ENCODE peak calls at places on chromosomes 5 and 9, in eight cellular contexts. O, E, T, M, Q, K, X and P are unnamed samples.

GRCh38 chr9:130443840-130444492 is 795 bp upstream of the ASS1 start:
- DNase-seq in E (peak; percentile 49), T (no peak), M (no peak), O (no peak), X (no peak), K (no peak), Q (no peak), P (no peak)

GRCh38 chr9:38171538-38171884 is 102.5 kb upstream of the SHB start:
- DNase-seq in Q (no peak), E (no peak), X (no peak), O (no peak), M (no peak), K (no peak), T (no peak), P (no peak)

GRCh38 chr9:2743937-2744529 is 26.7 kb downstream of the KCNV2 start:
- DNase-seq in Q (no peak), X (no peak), K (no peak), M (no peak), T (no peak), O (no peak), E (no peak), P (no peak)

GRCh38 chr5:113043491-113043931 is 66.9 kb downstream of the DCP2 start:
- DNase-seq in E (peak; percentile 76), O (no peak), Q (no peak), K (peak; percentile 16), X (peak; percentile 64), M (no peak), T (peak; percentile 20), P (no peak)

GRCh38 chr5:95892784-95893354 is 68.8 kb downstream of the ELL2 start:
- DNase-seq in K (no peak), X (no peak), E (peak; percentile 41), O (no peak), M (no peak), T (peak; percentile 56), Q (no peak), P (no peak)

GRCh38 chr5:151663617-151664322 is 22.9 kb downstream of the SPARC start:
- DNase-seq in Q (no peak), K (no peak), M (no peak), E (no peak), T (peak; percentile 38), O (no peak), X (no peak), P (no peak)

GRCh38 chr9:35729700-35730485 is 2.1 kb downstream of the TLN1 start:
- DNase-seq in O (peak; percentile 92), M (peak; percentile 91), X (peak; percentile 84), E (peak; percentile 6), Q (peak; percentile 81), K (peak; percentile 21), T (peak; percentile 86), P (no peak)

GRCh38 chr5:24816206-24816605 is 171.4 kb upstream of the CDH10 start:
- DNase-seq in E (no peak), K (no peak), T (no peak), M (no peak), X (no peak), Q (peak; percentile 10), O (no peak), P (no peak)

GRCh38 chr9:37542895-37543294 is 33.3 kb downstream of the FBXO10 start:
- DNase-seq in T (peak; percentile 28), O (no peak), E (no peak), M (no peak), Q (no peak), X (no peak), K (no peak), P (no peak)

GRCh38 chr5:32076699-32077695 is 97.1 kb downstream of the GOLPH3 start:
- DNase-seq in M (peak; percentile 59), X (no peak), T (peak; percentile 80), Q (peak; percentile 86), K (peak; percentile 35), E (peak; percentile 92), O (no peak), P (no peak)

GRCh38 chr5:84642795-84643194 is 258.1 kb upstream of the EDIL3 start:
- DNase-seq in X (no peak), O (no peak), Q (peak; percentile 59), M (peak; percentile 55), E (no peak), K (no peak), T (peak; percentile 67), P (no peak)

GRCh38 chr9:126108240-126108639 is 218.4 kb upstream of the MVB12B start:
- DNase-seq in T (no peak), K (no peak), M (no peak), O (peak; percentile 42), Q (peak; percentile 2), X (no peak), E (no peak), P (no peak)

GRCh38 chr5:154269414-154269813 is 78.9 kb downstream of the GALNT10 start:
- DNase-seq in Q (no peak), K (no peak), X (no peak), M (no peak), T (no peak), E (no peak), O (no peak), P (no peak)

GRCh38 chr9:91187965-91188344 is 173.8 kb downstream of the AUH start:
- DNase-seq in K (no peak), X (peak; percentile 63), Q (peak; percentile 87), O (no peak), E (no peak), M (peak; percentile 82), T (no peak), P (peak; percentile 77)

GRCh38 chr9:114805670-114806551 is at the start of gene TNFSF15:
- DNase-seq in O (peak; percentile 77), E (peak; percentile 78), K (no peak), T (peak; percentile 43), M (peak; percentile 44), X (no peak), Q (peak; percentile 40), P (no peak)

GRCh38 chr9:4541281-4541680 is 51.0 kb downstream of the SLC1A1 start:
- DNase-seq in K (no peak), X (no peak), E (no peak), T (no peak), Q (no peak), M (no peak), O (no peak), P (no peak)

GRCh38 chr9:4538107-4538506 is 47.8 kb downstream of the SLC1A1 start:
- DNase-seq in Q (no peak), X (no peak), O (no peak), K (no peak), T (no peak), M (no peak), E (no peak), P (no peak)

GRCh38 chr9:4540425-4540824 is 50.2 kb downstream of the SLC1A1 start:
- DNase-seq in Q (no peak), T (no peak), K (no peak), E (no peak), M (no peak), X (no peak), O (no peak), P (no peak)

GRCh38 chr9:4538621-4539020 is 48.4 kb downstream of the SLC1A1 start:
- DNase-seq in Q (no peak), T (no peak), E (no peak), K (no peak), O (no peak), X (no peak), M (no peak), P (no peak)

GRCh38 chr9:4541848-4542247 is 51.6 kb downstream of the SLC1A1 start:
- DNase-seq in X (no peak), O (no peak), Q (no peak), K (no peak), M (no peak), T (no peak), E (no peak), P (no peak)
- H3K4me3 ChIP-seq in X (no peak overlapping the region), O (no peak overlapping the region), Q (no peak overlapping the region), K (no peak overlapping the region), M (no peak overlapping the region), T (no peak overlapping the region), E (no peak overlapping the region), P (no peak overlapping the region)

GRCh38 chr5:72842816-72843215 is 26.4 kb downstream of the TNPO1 start:
- DNase-seq in X (no peak), O (no peak), Q (peak; percentile 32), T (peak; percentile 64), M (peak; percentile 65), K (no peak), E (no peak), P (no peak)
- TF ChIP-seq CTCF in X (no peak), O (no peak), Q (peak; percentile 7), T (no peak), M (peak; percentile 34), K (no peak), E (no peak), P (no peak)

GRCh38 chr5:148406406-148406805 is 22.6 kb downstream of the FBXO38 start:
- DNase-seq in T (no peak), Q (no peak), K (no peak), M (no peak), E (no peak), X (no peak), O (no peak), P (no peak)

GRCh38 chr5:148414848-148415247 is 31.1 kb downstream of the FBXO38 start:
- DNase-seq in X (no peak), E (no peak), O (no peak), Q (no peak), K (no peak), T (no peak), M (no peak), P (no peak)

GRCh38 chr5:148416921-148417320 is 33.2 kb downstream of the FBXO38 start:
- DNase-seq in E (no peak), T (peak; percentile 63), M (no peak), X (no peak), O (no peak), Q (peak; percentile 74), K (no peak), P (no peak)

GRCh38 chr5:148408092-148408491 is 24.3 kb downstream of the FBXO38 start:
- DNase-seq in X (no peak), T (no peak), O (no peak), K (no peak), Q (no peak), E (no peak), M (peak; percentile 54), P (no peak)

DNA sequence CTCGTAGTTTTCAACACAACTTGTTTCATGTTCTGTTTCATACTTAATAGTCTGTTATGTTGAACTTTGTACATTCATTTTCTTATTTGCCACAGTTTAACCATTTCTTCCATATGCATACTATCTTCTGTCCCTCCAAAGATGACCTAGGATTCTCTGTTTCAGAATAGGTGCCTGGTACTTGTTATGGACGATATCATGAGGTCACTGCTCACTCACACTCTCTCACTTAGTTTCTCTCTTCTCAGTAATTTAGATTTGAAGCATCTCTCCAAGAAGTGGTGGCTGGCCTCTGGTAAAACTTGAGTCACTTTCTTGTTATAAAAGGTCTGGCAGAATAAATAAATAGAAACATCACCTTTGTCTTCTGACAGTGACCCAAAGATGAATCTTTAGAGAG is 28.4 kb downstream of the FBXO38 start:
- DNase-seq in E (no peak), O (no peak), X (no peak), K (no peak), T (no peak), M (no peak), Q (no peak), P (no peak)
- H3K27ac ChIP-seq in E (no peak overlapping the region), O (no peak overlapping the region), X (no peak overlapping the region), K (no peak overlapping the region), T (no peak overlapping the region), M (no peak overlapping the region), Q (no peak overlapping the region), P (no peak overlapping the region)

DNA sequence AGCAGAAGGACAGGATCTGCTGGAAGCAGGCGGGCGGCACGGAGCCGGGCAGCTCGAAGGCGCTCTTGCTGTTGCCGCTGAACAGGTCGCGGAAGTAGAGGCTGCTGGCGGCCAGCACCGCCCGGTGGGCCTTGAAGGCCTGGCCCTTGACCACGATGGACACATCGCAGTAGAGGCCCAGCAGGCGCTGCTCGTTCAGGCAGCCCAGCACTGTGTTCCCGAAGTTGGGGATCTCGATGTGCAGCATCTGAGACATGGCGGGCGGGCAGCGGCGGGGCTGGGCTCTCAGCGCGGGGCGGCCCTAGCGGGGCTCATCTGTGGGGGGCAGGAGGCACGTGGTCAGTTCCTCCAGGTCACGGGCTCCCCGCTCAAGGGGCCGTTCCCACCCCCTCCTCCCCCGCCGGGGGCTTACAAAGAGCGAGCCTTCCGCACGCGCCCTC is 44.8 kb downstream of the NACC2 start:
- DNase-seq in X (no peak), K (no peak), T (no peak), M (no peak), O (no peak), E (no peak), Q (no peak), P (no peak)
- H3K4me3 ChIP-seq in X (peak overlapping the region; percentile 81), K (no peak overlapping the region), T (peak overlapping the region; percentile 82), M (peak overlapping the region; percentile 44), O (no peak overlapping the region), E (no peak overlapping the region), Q (peak overlapping the region; percentile 54), P (peak overlapping the region; percentile 43)